ENCODE peak calls at places on chromosomes 16 and 17, in ten cellular contexts. P, Z, R, A, K, S, Y, E, C and T are unnamed samples.

GRCh38 chr16:28317040-28317880 is 24.9 kb downstream of the SBK1 start:
- DNase-seq in P (peak; percentile 75), Z (peak; percentile 69), R (peak; percentile 52), A (peak; percentile 83), K (peak; percentile 75), S (no peak), Y (peak; percentile 47), E (peak; percentile 21), C (no peak), T (peak; percentile 64)

GRCh38 chr16:86634290-86634689 is 55.9 kb downstream of the FOXL1 start:
- DNase-seq in P (no peak), Z (no peak), R (peak; percentile 16), A (no peak), K (no peak), S (no peak), Y (no peak), E (peak; percentile 48), C (no peak), T (no peak)

GRCh38 chr17:17694229-17695081 is 13.2 kb downstream of the RAI1 start:
- DNase-seq in P (peak; percentile 67), Z (peak; percentile 49), R (peak; percentile 78), A (peak; percentile 95), K (peak; percentile 80), S (no peak), Y (peak; percentile 46), E (no peak), C (no peak), T (peak; percentile 81)

GRCh38 chr17:12789976-12790805 is 893 bp downstream of the ARHGAP44 start:
- DNase-seq in P (peak; percentile 37), Z (no peak), R (no peak), A (peak; percentile 11), K (peak; percentile 48), S (no peak), Y (peak; percentile 28), E (no peak), C (no peak), T (peak; percentile 16)

GRCh38 chr17:81053043-81053970 is 18.4 kb downstream of the BAIAP2 start:
- DNase-seq in P (no peak), Z (no peak), R (no peak), A (peak; percentile 60), K (no peak), S (no peak), Y (no peak), E (no peak), C (no peak), T (no peak)

GRCh38 chr17:56681561-56682266 is 88.2 kb downstream of the NOG start:
- DNase-seq in P (no peak), Z (no peak), R (peak; percentile 90), A (no peak), K (no peak), S (no peak), Y (no peak), E (peak; percentile 53), C (no peak), T (no peak)

GRCh38 chr17:40017422-40018080 is 2.3 kb downstream of the CSF3 start:
- DNase-seq in P (no peak), Z (no peak), R (no peak), A (no peak), K (no peak), S (no peak), Y (no peak), E (no peak), C (no peak), T (no peak)

GRCh38 chr17:1460233-1460632 is 4.2 kb upstream of the CRK start:
- DNase-seq in P (no peak), Z (no peak), R (peak; percentile 66), A (no peak), K (no peak), S (no peak), Y (no peak), E (no peak), C (no peak), T (no peak)

GRCh38 chr16:2278272-2278608 is 10.3 kb upstream of the RNPS1 start:
- DNase-seq in P (no peak), Z (no peak), R (no peak), A (no peak), K (no peak), S (no peak), Y (no peak), E (no peak), C (no peak), T (no peak)

GRCh38 chr16:53542283-53542682 is 39.3 kb upstream of the AKTIP start:
- DNase-seq in P (no peak), Z (no peak), R (no peak), A (peak; percentile 76), K (no peak), S (no peak), Y (no peak), E (no peak), C (no peak), T (no peak)

GRCh38 chr16:88906535-88907105 is 40.2 kb upstream of the PABPN1L start:
- DNase-seq in P (no peak), Z (no peak), R (no peak), A (peak; percentile 70), K (no peak), S (no peak), Y (no peak), E (no peak), C (no peak), T (no peak)
- TF ChIP-seq CTCF in P (no peak), Z (no peak), R (no peak), A (no peak), K (no peak), S (no peak), Y (no peak), E (no peak), C (no peak), T (no peak)

DNA sequence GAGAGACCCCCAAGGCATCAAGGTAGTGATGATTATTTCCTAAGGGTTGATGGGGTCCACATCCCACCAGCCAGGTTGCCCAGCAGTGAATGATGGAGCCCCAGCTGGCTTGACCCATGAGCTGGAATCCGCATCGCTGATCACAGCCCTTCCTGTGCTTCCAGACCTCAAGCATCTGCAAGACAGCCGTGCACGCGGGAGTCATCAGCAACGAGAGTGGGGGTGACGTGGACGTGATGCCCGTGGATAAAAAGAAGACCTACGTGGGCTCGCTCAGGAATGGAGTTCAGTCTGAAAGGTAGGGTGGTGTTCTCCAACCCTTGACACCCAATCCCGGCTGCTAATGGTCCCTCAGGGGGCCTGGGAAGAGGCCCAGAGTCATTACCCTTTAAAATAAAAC is 69.3 kb downstream of the CRISPLD2 start:
- DNase-seq in P (no peak), Z (no peak), R (no peak), A (no peak), K (no peak), S (no peak), Y (no peak), E (no peak), C (no peak), T (no peak)
- TF ChIP-seq CTCF in P (no peak), Z (no peak), R (no peak), A (no peak), K (no peak), S (no peak), Y (no peak), E (no peak), C (no peak), T (no peak)

DNA sequence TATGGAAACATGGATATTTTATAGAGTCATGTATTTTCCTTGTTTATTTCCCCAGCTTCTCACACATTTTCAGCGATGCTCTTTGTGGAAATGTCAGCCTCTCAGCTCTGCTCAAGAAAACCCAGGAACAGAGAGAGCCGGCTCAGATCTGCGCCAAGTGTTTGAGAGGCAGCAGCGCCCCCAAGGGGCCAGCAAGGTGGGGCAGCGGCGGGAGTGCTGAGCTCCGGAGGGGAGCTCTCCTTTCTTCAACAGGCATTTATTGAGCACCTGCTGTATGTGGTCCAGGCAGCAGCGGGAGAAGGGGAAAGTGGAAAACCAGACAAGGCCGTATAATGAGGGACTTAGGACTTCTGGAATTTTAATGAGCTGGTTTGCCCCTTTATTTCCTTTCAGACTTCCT is 421.1 kb upstream of the C16orf82 start:
- DNase-seq in P (peak; percentile 58), Z (no peak), R (no peak), A (peak; percentile 44), K (peak; percentile 57), S (no peak), Y (peak; percentile 34), E (no peak), C (peak; percentile 81), T (no peak)
- TF ChIP-seq CTCF in P (peak; percentile 33), Z (no peak), R (no peak), A (no peak), K (peak; percentile 68), S (peak; percentile 9), Y (peak; percentile 79), E (no peak), C (peak; percentile 10), T (no peak)

GRCh38 chr17:32792207-32792606 is 84.7 kb downstream of the MYO1D start:
- DNase-seq in P (no peak), Z (no peak), R (no peak), A (no peak), K (no peak), S (no peak), Y (no peak), E (no peak), C (no peak), T (no peak)

GRCh38 chr17:32798938-32799337 is 78.0 kb downstream of the MYO1D start:
- DNase-seq in P (no peak), Z (no peak), R (no peak), A (no peak), K (no peak), S (no peak), Y (no peak), E (no peak), C (no peak), T (no peak)

GRCh38 chr17:32794533-32795246 is 82.2 kb downstream of the MYO1D start:
- DNase-seq in P (no peak), Z (no peak), R (no peak), A (no peak), K (no peak), S (no peak), Y (peak; percentile 15), E (no peak), C (no peak), T (no peak)

GRCh38 chr17:32793841-32794240 is 83.1 kb downstream of the MYO1D start:
- DNase-seq in P (no peak), Z (no peak), R (no peak), A (no peak), K (no peak), S (no peak), Y (no peak), E (no peak), C (no peak), T (no peak)

GRCh38 chr17:32795339-32795979 is 81.5 kb downstream of the MYO1D start:
- DNase-seq in P (no peak), Z (no peak), R (no peak), A (no peak), K (no peak), S (no peak), Y (no peak), E (no peak), C (no peak), T (no peak)
- TF ChIP-seq CTCF in P (no peak), Z (no peak), R (no peak), A (no peak), K (no peak), S (no peak), Y (no peak), E (no peak), C (no peak), T (no peak)